ENCODE peak calls at places on chromosome 5, in eight cellular contexts. G is breast epithelium, Z is uterus, K is activated B cell treated with CpG ODN at 0.5 μM for 24 hours, U is WTC11, S is A549, N is AG09309, B is GM10248. I is an unnamed sample.
A peak's percentile ranks its signal among the peaks of the same experiment; 100 is the strongest.

GRCh38 chr5:134022333-134022732 is 17.6 kb upstream of the VDAC1 start:
- DNase-seq in S (no peak), U (no peak), G (no peak), Z (no peak), K (no peak), N (no peak), B (no peak), I (no peak)

GRCh38 chr5:140224658-140225057 is 49.7 kb downstream of the CYSTM1 start:
- DNase-seq in S (no peak), B (no peak), K (no peak), Z (no peak), N (no peak), G (no peak), U (no peak), I (no peak)

GRCh38 chr5:126831175-126831574 is 54.2 kb downstream of the LMNB1 start:
- DNase-seq in B (no peak), Z (no peak), K (no peak), G (no peak), U (no peak), N (no peak), S (no peak), I (no peak)

GRCh38 chr5:133746834-133747233 is 134.5 kb upstream of the FSTL4 start:
- DNase-seq in U (peak; percentile 43), K (no peak), G (no peak), N (no peak), B (no peak), Z (no peak), S (peak; percentile 51), I (no peak)

GRCh38 chr5:156094001-156094400 is 233.0 kb upstream of the SGCD start:
- DNase-seq in G (no peak), U (peak; percentile 13), N (no peak), B (no peak), K (no peak), S (peak; percentile 31), Z (no peak), I (no peak)

GRCh38 chr5:97476852-97477534 is 293.9 kb upstream of the RIOK2 start:
- DNase-seq in S (no peak), G (no peak), B (no peak), K (no peak), U (no peak), Z (no peak), N (no peak), I (no peak)

GRCh38 chr5:138445547-138446271 is 6.9 kb downstream of the REEP2 start:
- DNase-seq in B (no peak), S (no peak), U (no peak), N (no peak), Z (no peak), G (no peak), K (no peak), I (no peak)

GRCh38 chr5:57532513-57533497 is 50.2 kb upstream of the ACTBL2 start:
- DNase-seq in K (no peak), Z (no peak), U (no peak), B (no peak), G (no peak), N (no peak), S (no peak), I (no peak)

GRCh38 chr5:43658499-43658898 is 55.5 kb downstream of the NNT start:
- DNase-seq in S (no peak), Z (no peak), K (no peak), G (no peak), N (no peak), B (no peak), U (no peak), I (no peak)

GRCh38 chr5:15807248-15807647 is 307.3 kb downstream of the FBXL7 start:
- DNase-seq in K (no peak), S (no peak), U (no peak), G (no peak), B (no peak), Z (no peak), N (no peak), I (no peak)

GRCh38 chr5:60349891-60350415 is 350.0 kb downstream of the DEPDC1B start:
- DNase-seq in S (no peak), K (no peak), N (no peak), Z (no peak), U (no peak), G (no peak), B (no peak), I (no peak)

GRCh38 chr5:77920350-77921046 is 144.4 kb upstream of the TBCA start:
- DNase-seq in K (no peak), S (no peak), U (no peak), N (no peak), B (no peak), Z (no peak), G (no peak), I (no peak)

GRCh38 chr5:74130141-74130897 is 504.3 kb downstream of the ARHGEF28 start:
- DNase-seq in N (no peak), S (no peak), Z (no peak), U (no peak), K (no peak), B (no peak), G (no peak), I (no peak)

GRCh38 chr5:61277190-61277589 is 54.9 kb upstream of the ZSWIM6 start:
- DNase-seq in Z (no peak), U (no peak), S (peak; percentile 43), K (no peak), B (peak; percentile 35), G (no peak), N (no peak), I (no peak)

GRCh38 chr5:59007460-59008063 is 424.7 kb downstream of the RAB3C start:
- DNase-seq in S (no peak), Z (no peak), U (no peak), G (no peak), K (no peak), N (peak; percentile 8), B (peak; percentile 15), I (no peak)

GRCh38 chr5:131514316-131515275 is 120.4 kb downstream of the RAPGEF6 start:
- DNase-seq in U (no peak), Z (no peak), K (no peak), B (peak; percentile 17), G (no peak), N (no peak), S (no peak), I (no peak)

GRCh38 chr5:91225848-91226686 is 157.1 kb downstream of the ARRDC3 start:
- DNase-seq in S (peak; percentile 59), Z (no peak), K (peak; percentile 22), G (no peak), B (peak; percentile 37), N (no peak), U (peak; percentile 74), I (peak; percentile 48)
- TF ChIP-seq CTCF in S (peak; percentile 61), Z (no peak), K (peak; percentile 27), G (peak; percentile 36), B (peak; percentile 61), N (peak; percentile 21), U (peak; percentile 19), I (peak; percentile 76)

DNA sequence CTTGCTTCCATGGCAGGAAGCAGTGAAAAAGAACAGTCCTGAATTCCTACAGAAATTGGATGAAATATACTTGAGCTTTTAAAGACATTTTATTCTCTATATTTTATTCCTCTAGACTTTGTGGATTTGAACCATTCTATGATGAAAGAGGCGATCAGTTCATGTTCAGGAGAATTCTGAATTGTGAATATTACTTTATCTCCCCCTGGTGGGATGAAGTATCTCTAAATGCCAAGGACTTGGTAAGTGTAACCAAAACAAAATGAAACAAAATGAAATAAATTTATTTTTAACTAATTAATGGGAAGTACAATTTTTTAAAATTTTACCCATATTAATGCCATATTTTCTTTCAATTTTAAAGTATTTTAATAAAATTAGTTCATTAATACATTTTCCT is 34.1 kb downstream of the STARD4 start:
- DNase-seq in B (no peak), S (no peak), U (no peak), N (no peak), G (no peak), K (no peak), Z (no peak), I (no peak)
- TF ChIP-seq CTCF in B (no peak), S (no peak), U (no peak), N (peak; percentile 20), G (no peak), K (no peak), Z (no peak), I (no peak)

DNA sequence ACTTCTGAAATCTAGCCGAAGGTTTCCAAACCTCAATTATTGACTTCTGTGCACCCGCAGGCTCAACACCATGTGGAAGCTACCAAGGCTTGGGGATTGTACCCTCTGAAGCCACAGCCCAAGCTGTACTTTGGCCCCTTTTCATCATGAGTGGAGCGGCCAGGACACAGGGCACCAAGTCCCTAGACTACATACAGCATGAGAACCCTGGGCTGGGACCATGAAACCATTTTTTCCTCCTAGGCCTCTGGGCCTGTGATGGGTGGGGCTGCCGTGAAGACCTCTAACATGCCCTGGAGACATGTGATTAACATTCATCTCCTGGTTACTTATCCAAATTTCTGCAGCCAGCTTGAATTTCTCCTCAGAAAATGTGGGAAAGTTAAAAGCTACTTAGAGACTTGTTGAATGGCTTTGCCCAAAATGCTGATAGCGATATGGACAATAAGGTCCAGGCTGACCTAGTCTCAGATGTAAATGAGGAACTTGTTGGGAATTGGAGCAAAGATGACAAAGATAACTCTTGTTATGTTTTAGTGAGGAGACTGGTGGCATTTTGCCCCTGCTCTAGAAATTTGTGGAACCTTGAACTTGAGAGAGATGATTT is 34.1 kb upstream of the CPLANE1 start:
- DNase-seq in S (peak; percentile 27), K (no peak), U (no peak), Z (no peak), N (no peak), G (no peak), B (no peak), I (no peak)
- TF ChIP-seq CTCF in S (no peak), K (no peak), U (no peak), Z (no peak), N (no peak), G (no peak), B (no peak), I (no peak)

GRCh38 chr5:83562817-83563557 is 91.4 kb downstream of the VCAN start:
- DNase-seq in S (no peak), G (no peak), U (no peak), N (no peak), Z (no peak), B (no peak), K (no peak), I (no peak)
- TF ChIP-seq CTCF in S (no peak), G (no peak), U (no peak), N (no peak), Z (no peak), B (no peak), K (no peak), I (no peak)

I was measured in CD4-positive, alpha-beta T cell.